ENCODE peak calls at places on chromosome 21, in five cellular contexts. One of them, this sample, is unnamed.
A peak's percentile ranks its signal among the peaks of the same experiment; 100 is the strongest.

GRCh38 chr21:34567574-34567973 is 47.3 kb downstream of the RCAN1 start:
- DNase-seq in stimulated activated naive CD8-positive, alpha-beta T cell treated with anti-CD3 and anti-CD28 coated beads, Interleukin-15, amount 100 ng/mL, for 72 hours: no peak
- DNase-seq in aorta: no peak
- DNase-seq in stimulated activated CD4-positive, alpha-beta T cell treated with anti-CD3 and anti-CD28 coated beads, Interleukin-12 subunit alpha, Interleukin-12 subunit beta, amount 100 ng/mL, for 24 hours: no peak
- DNase-seq in transverse colon: no peak
- DNase-seq in this sample: no peak

GRCh38 chr21:29299906-29300546 is 1.3 kb downstream of the BACH1 start:
- DNase-seq in stimulated activated naive CD8-positive, alpha-beta T cell treated with anti-CD3 and anti-CD28 coated beads, Interleukin-15, amount 100 ng/mL, for 72 hours: peak; percentile 70
- DNase-seq in aorta: peak; percentile 73
- DNase-seq in stimulated activated CD4-positive, alpha-beta T cell treated with anti-CD3 and anti-CD28 coated beads, Interleukin-12 subunit alpha, Interleukin-12 subunit beta, amount 100 ng/mL, for 24 hours: peak; percentile 12
- DNase-seq in transverse colon: peak; percentile 57
- DNase-seq in this sample: peak; percentile 53

GRCh38 chr21:15993951-15994350 is 264.2 kb downstream of the USP25 start:
- DNase-seq in stimulated activated naive CD8-positive, alpha-beta T cell treated with anti-CD3 and anti-CD28 coated beads, Interleukin-15, amount 100 ng/mL, for 72 hours: no peak
- DNase-seq in aorta: no peak
- DNase-seq in stimulated activated CD4-positive, alpha-beta T cell treated with anti-CD3 and anti-CD28 coated beads, Interleukin-12 subunit alpha, Interleukin-12 subunit beta, amount 100 ng/mL, for 24 hours: no peak
- DNase-seq in transverse colon: no peak
- DNase-seq in this sample: no peak

GRCh38 chr21:19621837-19622496 is 1218.4 kb upstream of the TMPRSS15 start:
- DNase-seq in stimulated activated naive CD8-positive, alpha-beta T cell treated with anti-CD3 and anti-CD28 coated beads, Interleukin-15, amount 100 ng/mL, for 72 hours: no peak
- DNase-seq in aorta: no peak
- DNase-seq in stimulated activated CD4-positive, alpha-beta T cell treated with anti-CD3 and anti-CD28 coated beads, Interleukin-12 subunit alpha, Interleukin-12 subunit beta, amount 100 ng/mL, for 24 hours: no peak
- DNase-seq in transverse colon: no peak
- DNase-seq in this sample: no peak

GRCh38 chr21:31731112-31731801 is 661 bp downstream of the SCAF4 start:
- DNase-seq in stimulated activated naive CD8-positive, alpha-beta T cell treated with anti-CD3 and anti-CD28 coated beads, Interleukin-15, amount 100 ng/mL, for 72 hours: peak; percentile 68
- DNase-seq in aorta: peak; percentile 63
- DNase-seq in stimulated activated CD4-positive, alpha-beta T cell treated with anti-CD3 and anti-CD28 coated beads, Interleukin-12 subunit alpha, Interleukin-12 subunit beta, amount 100 ng/mL, for 24 hours: no peak
- DNase-seq in transverse colon: peak; percentile 72
- DNase-seq in this sample: peak; percentile 35

GRCh38 chr21:28872218-28872617 is 120.5 kb downstream of the LTN1 start:
- DNase-seq in stimulated activated naive CD8-positive, alpha-beta T cell treated with anti-CD3 and anti-CD28 coated beads, Interleukin-15, amount 100 ng/mL, for 72 hours: no peak
- DNase-seq in aorta: no peak
- DNase-seq in stimulated activated CD4-positive, alpha-beta T cell treated with anti-CD3 and anti-CD28 coated beads, Interleukin-12 subunit alpha, Interleukin-12 subunit beta, amount 100 ng/mL, for 24 hours: no peak
- DNase-seq in transverse colon: no peak
- DNase-seq in this sample: no peak

GRCh38 chr21:41499920-41500319 is 8.0 kb downstream of the TMPRSS2 start:
- DNase-seq in stimulated activated naive CD8-positive, alpha-beta T cell treated with anti-CD3 and anti-CD28 coated beads, Interleukin-15, amount 100 ng/mL, for 72 hours: no peak
- DNase-seq in aorta: no peak
- DNase-seq in stimulated activated CD4-positive, alpha-beta T cell treated with anti-CD3 and anti-CD28 coated beads, Interleukin-12 subunit alpha, Interleukin-12 subunit beta, amount 100 ng/mL, for 24 hours: no peak
- DNase-seq in transverse colon: no peak
- DNase-seq in this sample: no peak

GRCh38 chr21:39218082-39218409 is 34.8 kb upstream of the PSMG1 start:
- DNase-seq in stimulated activated naive CD8-positive, alpha-beta T cell treated with anti-CD3 and anti-CD28 coated beads, Interleukin-15, amount 100 ng/mL, for 72 hours: no peak
- DNase-seq in aorta: no peak
- DNase-seq in stimulated activated CD4-positive, alpha-beta T cell treated with anti-CD3 and anti-CD28 coated beads, Interleukin-12 subunit alpha, Interleukin-12 subunit beta, amount 100 ng/mL, for 24 hours: no peak
- DNase-seq in transverse colon: no peak
- DNase-seq in this sample: no peak

GRCh38 chr21:42248783-42249597 is 30.1 kb downstream of the ABCG1 start:
- DNase-seq in stimulated activated naive CD8-positive, alpha-beta T cell treated with anti-CD3 and anti-CD28 coated beads, Interleukin-15, amount 100 ng/mL, for 72 hours: no peak
- DNase-seq in aorta: peak; percentile 30
- DNase-seq in stimulated activated CD4-positive, alpha-beta T cell treated with anti-CD3 and anti-CD28 coated beads, Interleukin-12 subunit alpha, Interleukin-12 subunit beta, amount 100 ng/mL, for 24 hours: no peak
- DNase-seq in transverse colon: no peak
- DNase-seq in this sample: no peak

GRCh38 chr21:16218682-16219343 is 489.0 kb downstream of the USP25 start:
- DNase-seq in stimulated activated naive CD8-positive, alpha-beta T cell treated with anti-CD3 and anti-CD28 coated beads, Interleukin-15, amount 100 ng/mL, for 72 hours: no peak
- DNase-seq in aorta: no peak
- DNase-seq in stimulated activated CD4-positive, alpha-beta T cell treated with anti-CD3 and anti-CD28 coated beads, Interleukin-12 subunit alpha, Interleukin-12 subunit beta, amount 100 ng/mL, for 24 hours: no peak
- DNase-seq in transverse colon: no peak
- DNase-seq in this sample: no peak

GRCh38 chr21:37532868-37533780 is 166.6 kb downstream of the DYRK1A start:
- DNase-seq in stimulated activated naive CD8-positive, alpha-beta T cell treated with anti-CD3 and anti-CD28 coated beads, Interleukin-15, amount 100 ng/mL, for 72 hours: peak; percentile 31
- DNase-seq in aorta: no peak
- DNase-seq in stimulated activated CD4-positive, alpha-beta T cell treated with anti-CD3 and anti-CD28 coated beads, Interleukin-12 subunit alpha, Interleukin-12 subunit beta, amount 100 ng/mL, for 24 hours: peak; percentile 2
- DNase-seq in transverse colon: no peak
- DNase-seq in this sample: peak; percentile 16

GRCh38 chr21:37717534-37717933 is 198.7 kb downstream of the KCNJ6 start:
- DNase-seq in stimulated activated naive CD8-positive, alpha-beta T cell treated with anti-CD3 and anti-CD28 coated beads, Interleukin-15, amount 100 ng/mL, for 72 hours: no peak
- DNase-seq in aorta: no peak
- DNase-seq in stimulated activated CD4-positive, alpha-beta T cell treated with anti-CD3 and anti-CD28 coated beads, Interleukin-12 subunit alpha, Interleukin-12 subunit beta, amount 100 ng/mL, for 24 hours: no peak
- DNase-seq in transverse colon: no peak
- DNase-seq in this sample: no peak

GRCh38 chr21:26982767-26983166 is 15.9 kb upstream of the ADAMTS5 start:
- DNase-seq in stimulated activated naive CD8-positive, alpha-beta T cell treated with anti-CD3 and anti-CD28 coated beads, Interleukin-15, amount 100 ng/mL, for 72 hours: no peak
- DNase-seq in aorta: no peak
- DNase-seq in stimulated activated CD4-positive, alpha-beta T cell treated with anti-CD3 and anti-CD28 coated beads, Interleukin-12 subunit alpha, Interleukin-12 subunit beta, amount 100 ng/mL, for 24 hours: no peak
- DNase-seq in transverse colon: no peak
- DNase-seq in this sample: no peak

GRCh38 chr21:41359289-41359688 is 2.5 kb upstream of the MX2 start:
- DNase-seq in stimulated activated naive CD8-positive, alpha-beta T cell treated with anti-CD3 and anti-CD28 coated beads, Interleukin-15, amount 100 ng/mL, for 72 hours: no peak
- DNase-seq in aorta: no peak
- DNase-seq in stimulated activated CD4-positive, alpha-beta T cell treated with anti-CD3 and anti-CD28 coated beads, Interleukin-12 subunit alpha, Interleukin-12 subunit beta, amount 100 ng/mL, for 24 hours: no peak
- DNase-seq in transverse colon: no peak
- DNase-seq in this sample: peak; percentile 8

GRCh38 chr21:39422468-39423241 is 22.9 kb downstream of the LCA5L start:
- DNase-seq in stimulated activated naive CD8-positive, alpha-beta T cell treated with anti-CD3 and anti-CD28 coated beads, Interleukin-15, amount 100 ng/mL, for 72 hours: no peak
- DNase-seq in aorta: no peak
- DNase-seq in stimulated activated CD4-positive, alpha-beta T cell treated with anti-CD3 and anti-CD28 coated beads, Interleukin-12 subunit alpha, Interleukin-12 subunit beta, amount 100 ng/mL, for 24 hours: no peak
- DNase-seq in transverse colon: no peak
- DNase-seq in this sample: no peak

GRCh38 chr21:19321688-19322087 is 918.1 kb upstream of the TMPRSS15 start:
- DNase-seq in stimulated activated naive CD8-positive, alpha-beta T cell treated with anti-CD3 and anti-CD28 coated beads, Interleukin-15, amount 100 ng/mL, for 72 hours: no peak
- DNase-seq in aorta: no peak
- DNase-seq in stimulated activated CD4-positive, alpha-beta T cell treated with anti-CD3 and anti-CD28 coated beads, Interleukin-12 subunit alpha, Interleukin-12 subunit beta, amount 100 ng/mL, for 24 hours: no peak
- DNase-seq in transverse colon: no peak
- DNase-seq in this sample: no peak

GRCh38 chr21:32349333-32349944 is 43.4 kb downstream of the URB1 start:
- DNase-seq in stimulated activated naive CD8-positive, alpha-beta T cell treated with anti-CD3 and anti-CD28 coated beads, Interleukin-15, amount 100 ng/mL, for 72 hours: no peak
- DNase-seq in aorta: no peak
- DNase-seq in stimulated activated CD4-positive, alpha-beta T cell treated with anti-CD3 and anti-CD28 coated beads, Interleukin-12 subunit alpha, Interleukin-12 subunit beta, amount 100 ng/mL, for 24 hours: no peak
- DNase-seq in transverse colon: no peak
- DNase-seq in this sample: no peak

GRCh38 chr21:37483776-37484175 is 117.2 kb downstream of the DYRK1A start:
- DNase-seq in stimulated activated naive CD8-positive, alpha-beta T cell treated with anti-CD3 and anti-CD28 coated beads, Interleukin-15, amount 100 ng/mL, for 72 hours: no peak
- DNase-seq in aorta: no peak
- DNase-seq in stimulated activated CD4-positive, alpha-beta T cell treated with anti-CD3 and anti-CD28 coated beads, Interleukin-12 subunit alpha, Interleukin-12 subunit beta, amount 100 ng/mL, for 24 hours: no peak
- DNase-seq in transverse colon: no peak
- DNase-seq in this sample: no peak

GRCh38 chr21:27422435-27422834 is 455.5 kb upstream of the ADAMTS5 start:
- DNase-seq in stimulated activated naive CD8-positive, alpha-beta T cell treated with anti-CD3 and anti-CD28 coated beads, Interleukin-15, amount 100 ng/mL, for 72 hours: no peak
- DNase-seq in aorta: no peak
- DNase-seq in stimulated activated CD4-positive, alpha-beta T cell treated with anti-CD3 and anti-CD28 coated beads, Interleukin-12 subunit alpha, Interleukin-12 subunit beta, amount 100 ng/mL, for 24 hours: no peak
- DNase-seq in transverse colon: no peak
- DNase-seq in this sample: no peak

GRCh38 chr21:17250651-17251294 is 262.1 kb upstream of the CXADR start:
- DNase-seq in stimulated activated naive CD8-positive, alpha-beta T cell treated with anti-CD3 and anti-CD28 coated beads, Interleukin-15, amount 100 ng/mL, for 72 hours: no peak
- DNase-seq in aorta: no peak
- DNase-seq in stimulated activated CD4-positive, alpha-beta T cell treated with anti-CD3 and anti-CD28 coated beads, Interleukin-12 subunit alpha, Interleukin-12 subunit beta, amount 100 ng/mL, for 24 hours: no peak
- DNase-seq in transverse colon: no peak
- DNase-seq in this sample: no peak

GRCh38 chr21:22235866-22236590 is 1237.8 kb downstream of the NCAM2 start:
- DNase-seq in stimulated activated naive CD8-positive, alpha-beta T cell treated with anti-CD3 and anti-CD28 coated beads, Interleukin-15, amount 100 ng/mL, for 72 hours: no peak
- DNase-seq in aorta: no peak
- DNase-seq in stimulated activated CD4-positive, alpha-beta T cell treated with anti-CD3 and anti-CD28 coated beads, Interleukin-12 subunit alpha, Interleukin-12 subunit beta, amount 100 ng/mL, for 24 hours: no peak
- DNase-seq in transverse colon: no peak
- DNase-seq in this sample: no peak

GRCh38 chr21:45016491-45017375 is 57.6 kb upstream of the ADARB1 start:
- DNase-seq in stimulated activated naive CD8-positive, alpha-beta T cell treated with anti-CD3 and anti-CD28 coated beads, Interleukin-15, amount 100 ng/mL, for 72 hours: no peak
- DNase-seq in aorta: peak; percentile 41
- DNase-seq in stimulated activated CD4-positive, alpha-beta T cell treated with anti-CD3 and anti-CD28 coated beads, Interleukin-12 subunit alpha, Interleukin-12 subunit beta, amount 100 ng/mL, for 24 hours: no peak
- DNase-seq in transverse colon: peak; percentile 7
- DNase-seq in this sample: no peak